ENCODE peak calls at places on chromosomes 12 and 14, in eight cellular contexts. A is HEK293T, D is ELR, Z is left ventricle myocardium inferior, X is stomach, V is bronchial epithelial cell, Y is mucosa of gallbladder, C is Peyer's patch. S is an unnamed sample.

GRCh38 chr14:58465425-58465824 is 37.9 kb downstream of the KIAA0586 start:
- DNase-seq in A (no peak), D (peak; percentile 54), Z (no peak), X (no peak), V (peak; percentile 83), Y (no peak), C (no peak), S (peak; percentile 14)

GRCh38 chr12:88665051-88665450 is 84.8 kb upstream of the KITLG start:
- DNase-seq in A (no peak), D (peak; percentile 25), Z (no peak), X (no peak), V (peak; percentile 52), Y (no peak), C (no peak), S (peak; percentile 80)

GRCh38 chr14:102140027-102140749 is 491 bp downstream of the WDR20 start:
- DNase-seq in A (peak; percentile 41), D (peak; percentile 66), Z (peak; percentile 23), X (peak; percentile 41), V (peak; percentile 36), Y (peak; percentile 31), C (peak; percentile 69), S (peak; percentile 18)

GRCh38 chr12:70853326-70853725 is 67.2 kb downstream of the PTPRR start:
- DNase-seq in A (no peak), D (peak; percentile 17), Z (no peak), X (no peak), V (peak; percentile 12), Y (peak; percentile 54), C (no peak), S (peak; percentile 95)

GRCh38 chr14:64704145-64704742 is at the start of gene PLEKHG3:
- DNase-seq in A (peak; percentile 80), D (peak; percentile 86), Z (peak; percentile 85), X (peak; percentile 87), V (peak; percentile 69), Y (peak; percentile 87), C (peak; percentile 89), S (peak; percentile 49)

GRCh38 chr12:113498490-113498889 is 26.8 kb upstream of the LHX5 start:
- DNase-seq in A (no peak), D (no peak), Z (no peak), X (no peak), V (no peak), Y (no peak), C (no peak), S (no peak)

GRCh38 chr14:100304825-100305445 is 1.3 kb downstream of the SLC25A29 start:
- DNase-seq in A (peak; percentile 20), D (peak; percentile 40), Z (peak; percentile 52), X (peak; percentile 88), V (peak; percentile 30), Y (peak; percentile 75), C (peak; percentile 69), S (peak; percentile 15)

GRCh38 chr12:105418232-105418631 is 87.7 kb downstream of the C12orf75 start:
- DNase-seq in A (no peak), D (peak; percentile 97), Z (no peak), X (no peak), V (peak; percentile 92), Y (no peak), C (no peak), S (peak; percentile 94)

GRCh38 chr12:109736552-109737108 is 23.0 kb downstream of the FAM222A start:
- DNase-seq in A (peak; percentile 24), D (peak; percentile 53), Z (peak; percentile 15), X (peak; percentile 25), V (peak; percentile 29), Y (no peak), C (peak; percentile 59), S (peak; percentile 64)

S was measured in LHCN-M2.